ENCODE peak calls at places on chromosome 6, in seven cellular contexts. T is NCI-H345; U is 8988T; H is cardiac muscle cell; X is stimulated activated CD4-positive, alpha-beta T cell treated with anti-CD3 and anti-CD28 coated beads, Interleukin-4, amount 100 ng/mL, for 24 hours; G is lower leg skin; Z is LoVo. R is an unnamed sample.

GRCh38 chr6:89186762-89187161 is 30.4 kb downstream of the GABRR1 start:
- DNase-seq in T (no peak), U (no peak), H (no peak), X (no peak), G (no peak), Z (no peak), R (no peak)

GRCh38 chr6:100768816-100769351 is 112.2 kb downstream of the ASCC3 start:
- DNase-seq in T (no peak), U (no peak), H (no peak), X (no peak), G (no peak), Z (no peak), R (no peak)

GRCh38 chr6:85163553-85163952 is 286.3 kb upstream of the NT5E start:
- DNase-seq in T (no peak), U (no peak), H (peak), X (no peak), G (no peak), Z (no peak), R (no peak)

GRCh38 chr6:76683985-76684384 is 611.5 kb upstream of the IMPG1 start:
- DNase-seq in T (peak), U (no peak), H (no peak), X (no peak), G (no peak), Z (no peak), R (no peak)

GRCh38 chr6:131372535-131372934 is 200.5 kb upstream of the ARG1 start:
- DNase-seq in T (no peak), U (no peak), H (no peak), X (no peak), G (no peak), Z (no peak), R (no peak)

GRCh38 chr6:169131356-169131755 is 122.3 kb downstream of the THBS2 start:
- DNase-seq in T (no peak), U (no peak), H (no peak), X (no peak), G (no peak), Z (peak), R (no peak)

GRCh38 chr6:67016921-67017460 is 1310.0 kb upstream of the EYS start:
- DNase-seq in T (no peak), U (no peak), H (no peak), X (no peak), G (no peak), Z (no peak), R (no peak)

GRCh38 chr6:147738516-147739187 is 230.2 kb downstream of the SAMD5 start:
- DNase-seq in T (no peak), U (no peak), H (peak), X (no peak), G (no peak), Z (no peak), R (no peak)

GRCh38 chr6:132715204-132715603 is 1.3 kb upstream of the VNN1 start:
- DNase-seq in T (no peak), U (peak), H (peak), X (no peak), G (no peak), Z (peak), R (peak)

R was measured in head of caudate nucleus.